ENCODE peak calls at places on chromosomes 5 and 9, in four cellular contexts. U is choroid plexus epithelial cell, V is kidney epithelial cell, F is psoas muscle. S is an unnamed sample.

GRCh38 chr5:143738415-143739401 is 73.3 kb upstream of the HMHB1 start:
- DNase-seq in U (no peak), V (peak; percentile 12), F (no peak), S (no peak)

GRCh38 chr5:39783756-39784421 is 359.1 kb upstream of the DAB2 start:
- DNase-seq in U (no peak), V (no peak), F (no peak), S (no peak)

GRCh38 chr9:127034691-127035090 is 87.7 kb downstream of the ANGPTL2 start:
- DNase-seq in U (no peak), V (no peak), F (no peak), S (no peak)

GRCh38 chr5:77993799-77994318 is 217.7 kb upstream of the TBCA start:
- DNase-seq in U (no peak), V (no peak), F (no peak), S (no peak)

GRCh38 chr5:162190-162564 is 29.1 kb upstream of the LRRC14B start:
- DNase-seq in U (no peak), V (no peak), F (peak; percentile 38), S (no peak)

GRCh38 chr5:115636008-115636407 is 10.2 kb upstream of the TMED7 start:
- DNase-seq in U (no peak), V (no peak), F (no peak), S (no peak)

GRCh38 chr9:82970359-82970758 is 92.6 kb downstream of the RASEF start:
- DNase-seq in U (no peak), V (no peak), F (no peak), S (no peak)

GRCh38 chr9:4490705-4491620 is 695 bp downstream of the SLC1A1 start:
- DNase-seq in U (peak; percentile 8), V (no peak), F (no peak), S (no peak)

GRCh38 chr5:165209101-165209727 is 1703.8 kb downstream of the MAT2B start:
- DNase-seq in U (peak; percentile 60), V (no peak), F (no peak), S (peak; percentile 68)

GRCh38 chr5:157718529-157718928 is 12.7 kb upstream of the THG1L start:
- DNase-seq in U (peak; percentile 87), V (no peak), F (no peak), S (peak; percentile 47)

GRCh38 chr9:131276107-131276888 is at the start of gene FAM78A:
- DNase-seq in U (peak; percentile 14), V (no peak), F (peak; percentile 76), S (peak; percentile 75)

GRCh38 chr5:119078870-119079269 is 8.0 kb downstream of the DMXL1 start:
- DNase-seq in U (peak; percentile 48), V (no peak), F (no peak), S (no peak)

GRCh38 chr5:117488976-117489500 is 914.4 kb upstream of the SEMA6A start:
- DNase-seq in U (no peak), V (no peak), F (no peak), S (no peak)

GRCh38 chr9:129783516-129784361 is 19.2 kb upstream of the TOR1B start:
- DNase-seq in U (peak; percentile 90), V (no peak), F (peak; percentile 68), S (peak; percentile 78)

GRCh38 chr9:123484130-123484529 is 128.1 kb downstream of the CRB2 start:
- DNase-seq in U (no peak), V (no peak), F (no peak), S (no peak)

GRCh38 chr9:87327567-87328125 is 170.0 kb upstream of the DAPK1 start:
- DNase-seq in U (no peak), V (no peak), F (no peak), S (no peak)

GRCh38 chr5:115579747-115580173 is 22.5 kb downstream of the TICAM2 start:
- DNase-seq in U (peak; percentile 43), V (no peak), F (no peak), S (peak; percentile 27)

GRCh38 chr5:116605310-116606070 is 30.9 kb upstream of the SEMA6A start:
- DNase-seq in U (no peak), V (no peak), F (no peak), S (no peak)

GRCh38 chr5:135482383-135482933 is 30.3 kb upstream of the TIFAB start:
- DNase-seq in U (no peak), V (no peak), F (no peak), S (peak; percentile 75)

GRCh38 chr5:76099286-76099702 is 16.1 kb downstream of the SV2C start:
- DNase-seq in U (no peak), V (no peak), F (no peak), S (peak; percentile 11)

GRCh38 chr9:133991964-133992779 is at the start of gene VAV2:
- DNase-seq in U (peak; percentile 43), V (no peak), F (peak; percentile 70), S (peak; percentile 62)

GRCh38 chr9:106535439-106535838 is 327.5 kb upstream of the ZNF462 start:
- DNase-seq in U (peak; percentile 0), V (no peak), F (no peak), S (no peak)

DNA sequence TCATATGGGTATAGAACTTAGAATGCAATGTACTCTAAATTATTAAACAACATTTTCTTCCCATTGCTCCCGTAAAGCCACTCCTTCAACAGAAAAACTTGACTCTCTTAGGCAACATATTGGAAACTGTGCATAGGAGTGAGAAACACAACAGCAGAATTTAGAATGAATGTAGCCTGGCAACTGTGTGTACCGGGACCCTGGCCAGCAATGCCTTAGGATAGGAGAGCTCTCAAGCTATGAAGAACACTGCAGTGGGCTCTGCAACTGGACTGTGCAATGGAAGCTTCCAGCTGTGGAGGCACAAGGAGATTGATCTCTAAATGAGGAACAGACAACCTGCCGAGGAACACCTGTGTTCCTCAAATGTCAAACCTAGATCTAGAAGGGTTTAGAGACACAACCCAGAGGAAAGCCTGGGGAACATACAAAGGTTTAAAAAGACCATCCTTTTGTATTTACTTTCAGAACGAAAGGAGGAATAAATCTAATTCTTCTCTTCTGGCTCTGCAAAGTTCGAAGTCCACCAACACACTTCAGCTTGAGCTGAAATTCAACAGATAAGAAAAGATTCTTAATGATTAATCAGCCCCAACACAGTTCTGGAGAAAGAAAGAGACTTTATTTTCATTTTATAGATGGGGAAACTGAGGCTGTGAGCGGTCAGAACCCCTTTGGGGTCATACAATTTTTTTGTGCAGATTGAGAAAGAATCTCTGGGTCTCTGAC is 51.5 kb upstream of the ARL15 start:
- DNase-seq in U (no peak), V (no peak), F (no peak), S (no peak)
- H3K4me3 ChIP-seq in U (no peak overlapping the region), V (no peak overlapping the region), F (no peak overlapping the region), S (no peak overlapping the region)

DNA sequence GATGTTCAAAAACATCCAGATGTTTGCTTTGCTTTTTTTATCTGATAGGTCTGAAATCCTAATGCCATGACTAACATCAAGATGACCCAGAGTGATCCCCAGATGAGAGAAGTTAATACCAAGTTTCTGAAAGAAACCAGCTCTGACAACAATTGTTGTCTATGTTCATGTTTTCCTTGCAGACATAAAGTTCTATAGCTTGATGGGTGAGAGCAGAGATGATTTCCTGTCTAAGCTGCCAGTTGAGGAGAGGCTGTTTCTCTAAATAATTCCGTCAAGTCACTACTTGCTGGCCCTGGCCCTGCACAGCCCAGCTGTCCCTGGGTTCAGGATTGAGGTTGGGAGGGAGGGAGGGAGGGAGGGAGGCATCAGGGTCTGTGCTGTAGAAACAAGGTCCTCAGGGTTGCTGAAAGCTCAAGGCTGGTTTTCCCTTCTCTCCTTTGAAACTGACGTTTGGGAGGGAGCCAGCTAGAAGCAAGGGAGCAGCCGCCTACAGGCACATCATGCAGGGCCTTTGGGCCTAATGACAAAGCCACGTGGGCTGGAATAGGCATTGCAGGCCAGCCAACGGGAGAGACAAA is 3.9 kb downstream of the SPARC start:
- DNase-seq in U (peak; percentile 62), V (no peak), F (peak; percentile 61), S (no peak)
- H3K4me3 ChIP-seq in U (peak overlapping the region; percentile 15), V (no peak overlapping the region), F (peak overlapping the region; percentile 78), S (no peak overlapping the region)

GRCh38 chr5:139147743-139148079 is 50.5 kb downstream of the SIL1 start:
- DNase-seq in U (peak; percentile 58), V (no peak), F (peak; percentile 73), S (no peak)

GRCh38 chr5:139148306-139148705 is 49.9 kb downstream of the SIL1 start:
- DNase-seq in U (no peak), V (no peak), F (no peak), S (no peak)

GRCh38 chr5:139148986-139149385 is 49.2 kb downstream of the SIL1 start:
- DNase-seq in U (no peak), V (no peak), F (no peak), S (no peak)

GRCh38 chr5:139149477-139150199 is 48.5 kb downstream of the SIL1 start:
- DNase-seq in U (peak; percentile 92), V (no peak), F (no peak), S (peak; percentile 90)

DNA sequence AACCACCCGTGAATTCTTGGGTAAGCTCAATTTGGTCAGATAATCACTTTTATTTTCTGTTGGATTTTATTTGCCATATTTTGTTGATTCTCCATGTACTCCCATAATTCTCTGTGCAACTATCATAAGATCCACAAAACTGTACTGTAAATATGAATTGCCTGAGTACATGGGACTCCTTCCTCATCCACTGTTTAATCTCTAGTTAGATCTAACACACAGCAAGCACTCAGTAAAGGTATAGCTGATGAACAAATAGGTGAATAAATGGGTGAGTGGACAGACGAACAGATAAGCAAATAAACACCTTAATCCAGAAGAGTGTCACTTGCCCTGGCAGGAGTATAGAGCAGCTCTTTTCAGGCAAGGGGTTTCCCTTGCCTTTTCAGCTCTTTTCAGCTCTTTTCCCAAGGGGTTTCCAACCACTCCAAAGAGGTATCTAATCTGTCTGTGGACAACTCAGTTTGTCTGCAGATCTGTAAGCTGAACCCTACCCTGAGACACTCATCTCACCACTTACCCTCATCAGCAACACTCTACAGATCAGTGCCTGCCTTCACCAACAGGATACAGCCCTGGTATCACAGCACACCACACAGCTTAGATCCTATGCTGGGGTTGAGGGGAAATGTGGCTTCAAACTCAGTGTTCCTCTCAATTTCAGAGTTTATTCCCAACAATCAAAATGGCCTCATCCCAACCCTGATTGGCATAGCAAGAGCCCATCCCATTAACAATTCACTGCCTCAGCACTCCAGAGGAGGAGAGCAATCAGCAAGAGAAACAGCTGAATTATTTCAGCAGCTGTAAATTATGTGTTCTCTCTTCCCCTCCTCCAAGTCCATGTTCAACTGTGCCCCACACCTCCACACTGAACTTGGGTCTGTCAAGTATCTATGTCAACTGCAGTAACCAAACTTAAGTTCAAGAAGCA is 51.1 kb downstream of the SIL1 start:
- DNase-seq in U (peak; percentile 37), V (no peak), F (no peak), S (no peak)
- H3K4me3 ChIP-seq in U (no peak overlapping the region), V (no peak overlapping the region), F (no peak overlapping the region), S (no peak overlapping the region)

DNA sequence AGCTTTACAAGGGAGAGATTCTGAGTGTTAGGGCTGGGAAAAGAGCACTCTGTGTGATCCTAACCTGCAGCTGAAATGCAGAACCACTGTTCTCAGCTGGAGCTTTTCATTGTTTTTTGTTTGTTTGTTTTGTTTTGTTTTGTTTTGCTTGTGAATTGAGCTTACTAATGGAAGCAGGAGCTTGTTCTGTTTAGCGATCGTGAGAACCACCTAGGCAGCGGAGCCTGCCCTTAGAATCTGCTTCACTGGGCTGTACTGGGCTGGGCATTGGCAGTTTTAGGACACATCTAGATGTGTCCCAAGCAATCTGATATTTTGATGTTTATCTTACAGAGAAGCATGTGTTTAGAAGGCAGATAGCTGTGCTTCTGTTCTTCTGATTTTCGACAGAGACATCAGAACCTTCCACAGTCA is 14.3 kb downstream of the SYK start:
- DNase-seq in U (no peak), V (no peak), F (no peak), S (no peak)
- H3K4me3 ChIP-seq in U (no peak overlapping the region), V (no peak overlapping the region), F (no peak overlapping the region), S (peak overlapping the region; percentile 41)

GRCh38 chr5:154472871-154473580 is 5.0 kb downstream of the HAND1 start:
- DNase-seq in U (no peak), V (no peak), F (peak; percentile 38), S (no peak)
- H3K4me3 ChIP-seq in U (no peak overlapping the region), V (no peak overlapping the region), F (peak overlapping the region; percentile 41), S (no peak overlapping the region)

S was measured in NB4.